ENCODE peak calls at places on chromosomes 4 and X, in five cellular contexts. T, P, M, I and Q are unnamed samples.

GRCh38 chr4:176902710-176903323 is 110.1 kb upstream of the VEGFC start:
- DNase-seq in T (no peak), P (no peak), I (no peak), M (no peak), Q (no peak)

GRCh38 chr4:10115657-10116624 is 658 bp downstream of the WDR1 start:
- DNase-seq in T (peak; percentile 72), M (peak; percentile 63), P (peak; percentile 23), I (peak; percentile 66), Q (peak; percentile 62)

GRCh38 chr4:123200417-123200945 is 196.1 kb upstream of the SPRY1 start:
- DNase-seq in T (no peak), M (no peak), P (no peak), I (no peak), Q (no peak)

GRCh38 chr4:161148051-161148450 is 1015.7 kb downstream of the FSTL5 start:
- DNase-seq in P (no peak), I (no peak), M (no peak), T (no peak), Q (no peak)

GRCh38 chr4:29711226-29711625 is 1008.9 kb upstream of the PCDH7 start:
- DNase-seq in M (no peak), P (no peak), I (no peak), T (no peak), Q (no peak)

GRCh38 chr4:1910643-1911042 is 39.5 kb downstream of the NSD2 start:
- DNase-seq in M (no peak), T (peak; percentile 88), P (peak; percentile 39), I (no peak), Q (no peak)

GRCh38 chr4:176927664-176928063 is 134.9 kb upstream of the VEGFC start:
- DNase-seq in T (no peak), M (no peak), I (no peak), P (no peak), Q (no peak)

GRCh38 chrX:45824471-45824870 is 623.8 kb upstream of the DIPK2B start:
- DNase-seq in M (no peak), P (peak; percentile 9), I (no peak), T (peak; percentile 27), Q (peak; percentile 10)

GRCh38 chr4:157895205-157895604 is 277.6 kb downstream of the GASK1B start:
- DNase-seq in M (no peak), I (no peak), P (no peak), T (peak; percentile 35), Q (no peak)

GRCh38 chr4:157897971-157898370 is 274.9 kb downstream of the GASK1B start:
- DNase-seq in T (no peak), I (no peak), P (no peak), M (no peak), Q (no peak)

GRCh38 chr4:157896726-157897125 is 276.1 kb downstream of the GASK1B start:
- DNase-seq in T (peak; percentile 56), I (no peak), M (no peak), P (no peak), Q (no peak)

GRCh38 chr4:157898836-157899605 is 273.8 kb downstream of the GASK1B start:
- DNase-seq in T (no peak), I (no peak), P (no peak), M (no peak), Q (no peak)
- H3K27ac ChIP-seq in T (no peak overlapping the region), I (no peak overlapping the region), P (no peak overlapping the region), M (no peak overlapping the region), Q (no peak overlapping the region)

GRCh38 chrX:19658030-19658429 is 142.7 kb upstream of the MAP3K15 start:
- DNase-seq in T (no peak), P (no peak), I (no peak), M (no peak), Q (no peak)
- H3K27ac ChIP-seq in T (no peak overlapping the region), P (no peak overlapping the region), I (no peak overlapping the region), M (no peak overlapping the region), Q (no peak overlapping the region)

GRCh38 chr4:68658672-68659071 is 11.8 kb downstream of the UGT2B15 start:
- DNase-seq in T (no peak), M (no peak), P (no peak), I (no peak), Q (no peak)

GRCh38 chr4:68651932-68652331 is 18.5 kb downstream of the UGT2B15 start:
- DNase-seq in I (no peak), T (no peak), M (no peak), P (no peak), Q (no peak)

GRCh38 chr4:68654946-68655721 is 15.3 kb downstream of the UGT2B15 start:
- DNase-seq in I (no peak), M (no peak), P (no peak), T (no peak), Q (no peak)

DNA sequence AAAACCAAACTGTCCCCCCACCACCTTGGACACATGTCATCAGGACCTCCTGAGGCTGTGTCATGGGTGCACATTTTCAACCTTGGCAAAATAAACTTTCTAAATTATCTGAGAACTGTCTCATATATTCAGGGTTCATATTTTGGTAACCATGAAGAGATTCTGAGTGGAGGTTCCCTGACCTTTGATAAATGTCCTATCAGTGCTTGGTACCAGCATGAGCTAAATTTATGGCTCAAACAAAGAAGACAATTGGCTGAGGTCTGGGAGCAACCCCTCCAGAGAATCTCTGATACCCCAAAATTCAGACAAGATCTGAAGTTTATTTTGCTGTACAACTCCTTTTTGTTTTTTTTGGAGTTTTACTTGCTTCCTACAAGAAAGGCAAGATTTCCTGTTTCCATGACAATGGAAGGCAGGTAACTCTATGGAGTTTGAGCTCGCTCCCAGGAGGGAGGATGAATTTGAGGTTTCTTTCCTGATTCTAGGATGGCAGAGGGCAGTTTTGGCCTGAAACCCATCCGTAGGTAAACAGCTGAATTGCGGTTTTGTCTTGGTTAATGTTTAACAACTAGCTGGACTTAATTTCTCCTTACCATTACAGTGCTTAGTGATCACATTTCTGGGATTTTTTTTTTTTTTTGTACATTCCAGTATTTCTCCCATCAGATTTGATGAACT is 14.5 kb downstream of the UGT2B15 start:
- DNase-seq in M (no peak), T (peak; percentile 31), I (no peak), P (no peak), Q (no peak)
- H3K27ac ChIP-seq in M (no peak overlapping the region), T (no peak overlapping the region), I (no peak overlapping the region), P (no peak overlapping the region), Q (no peak overlapping the region)

GRCh38 chrX:71542825-71543224 is 9.9 kb downstream of the OGT start:
- DNase-seq in P (no peak), I (no peak), M (no peak), T (no peak), Q (no peak)

GRCh38 chrX:71541546-71542022 is 8.7 kb downstream of the OGT start:
- DNase-seq in M (no peak), I (no peak), P (no peak), T (no peak), Q (no peak)

GRCh38 chrX:71545364-71545763 is 12.5 kb downstream of the OGT start:
- DNase-seq in I (no peak), M (no peak), P (no peak), T (no peak), Q (no peak)

GRCh38 chrX:71542411-71542810 is 9.5 kb downstream of the OGT start:
- DNase-seq in M (no peak), I (no peak), T (no peak), P (no peak), Q (no peak)

GRCh38 chrX:71543316-71543715 is 10.4 kb downstream of the OGT start:
- DNase-seq in I (no peak), P (no peak), T (no peak), M (no peak), Q (no peak)
- H3K27ac ChIP-seq in I (peak overlapping the region; percentile 21), P (no peak overlapping the region), T (no peak overlapping the region), M (no peak overlapping the region), Q (no peak overlapping the region)

DNA sequence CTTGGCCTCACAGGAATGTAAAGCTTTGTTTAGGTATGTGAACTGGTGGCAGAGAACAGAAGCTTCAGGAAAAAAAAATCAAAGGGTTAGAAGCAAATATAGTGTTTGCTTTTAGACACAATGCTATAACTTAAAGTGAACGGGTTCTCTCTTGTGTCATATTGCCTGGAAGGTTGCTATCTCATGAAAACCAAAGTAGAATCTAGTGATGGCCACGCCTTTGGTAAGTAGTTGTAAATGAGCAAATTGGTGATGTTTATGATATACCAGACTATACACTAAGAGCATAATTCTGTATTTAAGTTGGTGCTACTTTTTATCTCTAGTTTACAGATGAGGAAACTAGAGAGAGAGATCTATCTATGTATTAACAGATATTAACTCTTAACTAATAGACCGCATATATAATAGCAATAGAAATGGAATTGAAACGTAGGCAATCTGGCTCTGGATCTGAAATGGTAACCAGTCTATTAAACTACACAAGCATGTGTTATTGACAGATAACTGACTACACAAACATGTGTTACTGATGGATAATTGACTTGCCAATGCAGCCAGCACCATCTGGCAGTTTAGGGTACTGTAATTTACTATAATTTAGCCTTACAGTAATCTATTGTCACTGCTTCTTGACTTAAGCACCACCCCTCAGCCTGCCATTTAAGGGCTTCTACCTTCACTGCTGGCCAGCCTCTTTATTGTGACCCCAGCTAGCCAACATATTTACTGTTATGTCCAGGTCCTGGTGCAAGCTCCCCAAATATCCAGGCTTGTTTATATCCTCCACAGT is 40.9 kb downstream of the HCCS start:
- DNase-seq in T (no peak), M (no peak), I (no peak), P (no peak), Q (no peak)
- H3K27ac ChIP-seq in T (no peak overlapping the region), M (no peak overlapping the region), I (no peak overlapping the region), P (no peak overlapping the region), Q (no peak overlapping the region)

GRCh38 chrX:10393241-10393640 is 227.1 kb downstream of the MID1 start:
- DNase-seq in I (no peak), M (no peak), T (no peak), P (no peak), Q (no peak)
- H3K27ac ChIP-seq in I (no peak overlapping the region), M (no peak overlapping the region), T (no peak overlapping the region), P (no peak overlapping the region), Q (no peak overlapping the region)

DNA sequence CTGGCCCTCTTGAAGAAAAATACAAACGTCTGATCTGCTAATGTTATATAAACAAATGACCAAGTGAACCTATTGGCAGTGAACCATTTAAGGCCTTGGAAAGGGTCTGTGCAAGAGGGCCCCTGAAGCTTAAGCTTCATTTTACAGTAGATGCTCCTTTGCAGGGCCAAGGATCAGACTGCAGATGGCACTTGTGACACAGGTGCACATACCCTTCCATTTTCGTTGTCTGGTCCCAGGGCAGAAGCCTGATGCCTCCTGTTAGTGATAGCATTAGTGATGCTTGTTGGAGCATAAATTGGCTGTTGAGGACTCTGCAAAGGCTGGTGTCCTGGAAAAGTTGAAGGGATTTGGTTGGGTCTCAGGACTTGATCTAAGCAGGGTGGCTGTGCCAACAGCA is 46.5 kb downstream of the ETNPPL start:
- DNase-seq in P (no peak), T (no peak), M (no peak), I (no peak), Q (no peak)
- H3K27ac ChIP-seq in P (no peak overlapping the region), T (no peak overlapping the region), M (no peak overlapping the region), I (no peak overlapping the region), Q (no peak overlapping the region)

GRCh38 chr4:150176559-150176958 is 98.3 kb downstream of the DCLK2 start:
- DNase-seq in P (no peak), T (no peak), I (no peak), M (no peak), Q (no peak)

GRCh38 chr4:150178161-150178560 is 99.9 kb downstream of the DCLK2 start:
- DNase-seq in I (no peak), M (no peak), T (no peak), P (no peak), Q (no peak)

GRCh38 chr4:150173420-150173819 is 95.2 kb downstream of the DCLK2 start:
- DNase-seq in I (no peak), P (no peak), T (no peak), M (no peak), Q (no peak)

GRCh38 chr4:150173854-150174398 is 95.7 kb downstream of the DCLK2 start:
- DNase-seq in M (no peak), I (no peak), T (no peak), P (no peak), Q (no peak)
- H3K27ac ChIP-seq in M (no peak overlapping the region), I (peak overlapping the region; percentile 56), T (no peak overlapping the region), P (peak overlapping the region; percentile 55), Q (no peak overlapping the region)